ENCODE peak calls at places on chromosome 10, in four cellular contexts. One of them, this sample, is unnamed.

GRCh38 chr10:29386347-29386999 is 97.6 kb downstream of the LYZL1 start:
- DNase-seq in ACHN: peak
- DNase-seq in T-helper 1 cell: peak
- DNase-seq in activated CD8-positive, alpha-beta memory T cell treated with anti-CD3 and anti-CD28 coated beads for 48 hours: no peak
- DNase-seq in this sample: no peak

GRCh38 chr10:75432176-75432575 is 752 bp downstream of the LRMDA start:
- DNase-seq in ACHN: no peak
- DNase-seq in T-helper 1 cell: no peak
- DNase-seq in activated CD8-positive, alpha-beta memory T cell treated with anti-CD3 and anti-CD28 coated beads for 48 hours: no peak
- DNase-seq in this sample: peak

GRCh38 chr10:68684413-68684812 is 36.6 kb upstream of the CCAR1 start:
- DNase-seq in ACHN: no peak
- DNase-seq in T-helper 1 cell: no peak
- DNase-seq in activated CD8-positive, alpha-beta memory T cell treated with anti-CD3 and anti-CD28 coated beads for 48 hours: no peak
- DNase-seq in this sample: no peak

GRCh38 chr10:4034907-4035581 is 250.0 kb upstream of the KLF6 start:
- DNase-seq in ACHN: peak
- DNase-seq in T-helper 1 cell: no peak
- DNase-seq in activated CD8-positive, alpha-beta memory T cell treated with anti-CD3 and anti-CD28 coated beads for 48 hours: no peak
- DNase-seq in this sample: no peak

GRCh38 chr10:67606572-67606971 is 89.4 kb downstream of the CTNNA3 start:
- DNase-seq in ACHN: peak
- DNase-seq in T-helper 1 cell: no peak
- DNase-seq in activated CD8-positive, alpha-beta memory T cell treated with anti-CD3 and anti-CD28 coated beads for 48 hours: no peak
- DNase-seq in this sample: no peak

GRCh38 chr10:62381385-62382102 is 7.4 kb downstream of the ZNF365 start:
- DNase-seq in ACHN: no peak
- DNase-seq in T-helper 1 cell: no peak
- DNase-seq in activated CD8-positive, alpha-beta memory T cell treated with anti-CD3 and anti-CD28 coated beads for 48 hours: no peak
- DNase-seq in this sample: no peak

GRCh38 chr10:116671274-116671926 is 50.6 kb downstream of the PNLIPRP2 start:
- DNase-seq in ACHN: no peak
- DNase-seq in T-helper 1 cell: no peak
- DNase-seq in activated CD8-positive, alpha-beta memory T cell treated with anti-CD3 and anti-CD28 coated beads for 48 hours: no peak
- DNase-seq in this sample: no peak

GRCh38 chr10:79001082-79001885 is 67.5 kb upstream of the ZMIZ1 start:
- DNase-seq in ACHN: no peak
- DNase-seq in T-helper 1 cell: no peak
- DNase-seq in activated CD8-positive, alpha-beta memory T cell treated with anti-CD3 and anti-CD28 coated beads for 48 hours: no peak
- DNase-seq in this sample: no peak